ENCODE peak calls at places on chromosomes 2 and 18, in seven cellular contexts. K is OCI-LY7, C is K562, Z is HCT116, I is PC-3, P is IMR-90, U is MM.1S. G is an unnamed sample.

GRCh38 chr2:17171446-17172049 is 346.7 kb downstream of the RAD51AP2 start:
- DNase-seq in K (peak; percentile 19), Z (peak; percentile 29), C (peak; percentile 14), P (peak; percentile 23), U (no peak), I (peak; percentile 31), G (peak; percentile 66)

GRCh38 chr2:223855426-223855825 is 18.0 kb upstream of the AP1S3 start:
- DNase-seq in I (peak; percentile 79), U (no peak), Z (no peak), C (no peak), P (peak; percentile 87), K (no peak), G (no peak)

GRCh38 chr2:131029812-131030211 is 63.4 kb downstream of the FAM168B start:
- DNase-seq in I (no peak), K (no peak), U (no peak), P (no peak), C (no peak), Z (no peak), G (no peak)

GRCh38 chr2:109396338-109397180 is 217.2 kb downstream of the SEPTIN10 start:
- DNase-seq in K (no peak), C (no peak), P (no peak), Z (no peak), U (no peak), I (peak; percentile 55), G (no peak)

GRCh38 chr2:29033172-29033571 is 41.2 kb downstream of the PCARE start:
- DNase-seq in P (peak; percentile 22), I (peak; percentile 72), K (no peak), C (no peak), Z (no peak), U (no peak), G (peak; percentile 57)

GRCh38 chr2:53475320-53475719 is 292.3 kb upstream of the CHAC2 start:
- DNase-seq in C (no peak), Z (peak; percentile 82), K (no peak), I (peak; percentile 97), P (peak; percentile 75), U (no peak), G (no peak)

GRCh38 chr2:127641846-127642510 is 4.0 kb upstream of the GPR17 start:
- DNase-seq in I (no peak), C (no peak), U (no peak), P (no peak), Z (no peak), K (peak; percentile 17), G (no peak)

GRCh38 chr2:158743899-158744298 is 51.2 kb upstream of the DAPL1 start:
- DNase-seq in P (no peak), Z (no peak), K (no peak), C (no peak), U (no peak), I (no peak), G (no peak)

GRCh38 chr2:238238766-238239551 is 879 bp downstream of the HES6 start:
- DNase-seq in U (peak; percentile 38), K (no peak), I (no peak), Z (no peak), C (peak; percentile 56), P (no peak), G (peak; percentile 49)

GRCh38 chr2:199456383-199457146 is 1.2 kb downstream of the SATB2 start:
- DNase-seq in Z (no peak), U (no peak), K (peak; percentile 19), C (peak; percentile 27), I (no peak), P (no peak), G (peak; percentile 28)

GRCh38 chr2:221002101-221002500 is 570.0 kb downstream of the EPHA4 start:
- DNase-seq in I (no peak), C (no peak), K (no peak), Z (no peak), P (no peak), U (no peak), G (no peak)

GRCh38 chr18:199214-199613 is 40.9 kb downstream of the USP14 start:
- DNase-seq in U (no peak), C (no peak), P (no peak), Z (no peak), I (no peak), K (no peak), G (no peak)
- H3K4me2 ChIP-seq in U (no peak overlapping the region), C (no peak overlapping the region), P (no peak overlapping the region), Z (no peak overlapping the region), I (no peak overlapping the region), K (no peak overlapping the region), G (no peak overlapping the region)

GRCh38 chr2:160126756-160127155 is 64.3 kb upstream of the PLA2R1 start:
- DNase-seq in K (no peak), C (no peak), U (no peak), Z (no peak), P (no peak), I (no peak), G (no peak)
- TF ChIP-seq CTCF in K (no peak), C (no peak), U (no peak), Z (no peak), P (no peak), I (no peak), G (no peak)

GRCh38 chr2:74481961-74482800 is 617 bp downstream of the CCDC142 start:
- DNase-seq in U (peak; percentile 57), P (no peak), I (peak; percentile 37), Z (no peak), C (peak; percentile 51), K (peak; percentile 76), G (peak; percentile 74)
- H3K4me2 ChIP-seq in U (peak overlapping the region; percentile 98), P (peak overlapping the region; percentile 97), I (peak overlapping the region; percentile 91), Z (peak overlapping the region; percentile 66), C (peak overlapping the region; percentile 99), K (peak overlapping the region; percentile 90), G (peak overlapping the region; percentile 97)

GRCh38 chr2:98185801-98186200 is 98.8 kb downstream of the VWA3B start:
- DNase-seq in Z (no peak), U (no peak), P (no peak), C (no peak), K (no peak), I (no peak), G (no peak)

GRCh38 chr2:98187194-98187593 is 100.2 kb downstream of the VWA3B start:
- DNase-seq in I (no peak), Z (no peak), U (no peak), P (no peak), C (no peak), K (no peak), G (no peak)

GRCh38 chr2:98191880-98192279 is 104.9 kb downstream of the VWA3B start:
- DNase-seq in K (no peak), I (no peak), C (no peak), U (no peak), P (no peak), Z (no peak), G (no peak)

GRCh38 chr2:98188351-98189046 is 101.5 kb downstream of the VWA3B start:
- DNase-seq in I (peak; percentile 63), Z (peak; percentile 6), U (no peak), P (no peak), K (peak; percentile 29), C (no peak), G (no peak)
- TF ChIP-seq CTCF in I (peak; percentile 30), Z (no peak), U (no peak), P (no peak), K (peak; percentile 55), C (no peak), G (no peak)

GRCh38 chr2:24009367-24009679 is 562 bp upstream of the MFSD2B start:
- DNase-seq in Z (no peak), P (no peak), C (no peak), K (no peak), I (no peak), U (no peak), G (no peak)
- H3K4me2 ChIP-seq in Z (no peak overlapping the region), P (no peak overlapping the region), C (peak overlapping the region; percentile 93), K (no peak overlapping the region), I (no peak overlapping the region), U (no peak overlapping the region), G (peak overlapping the region; percentile 92)

DNA sequence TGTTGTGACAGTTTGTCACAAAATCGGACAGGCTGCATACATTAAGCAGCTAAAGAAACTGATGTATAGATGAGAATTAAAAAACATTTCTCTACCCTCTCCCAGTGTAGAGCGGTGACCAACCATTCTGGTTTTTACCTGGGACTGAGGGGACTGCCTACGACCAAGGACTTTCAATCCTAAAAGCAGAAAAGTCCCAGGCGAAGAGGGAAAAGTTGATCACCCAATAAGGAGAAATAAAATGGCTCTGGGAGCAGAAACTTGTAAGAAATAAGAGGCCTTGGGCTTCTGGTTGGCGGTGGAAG is 30.9 kb upstream of the YPEL5 start:
- DNase-seq in P (no peak), Z (no peak), I (no peak), K (no peak), C (no peak), U (no peak), G (no peak)
- TF ChIP-seq CTCF in P (no peak), Z (no peak), I (peak; percentile 5), K (peak; percentile 50), C (no peak), U (no peak), G (no peak)